ENCODE peak calls at places on chromosomes 4 and X, in ten cellular contexts. H is WTC11, B is HCT116, V is cardiac muscle cell, P is foreskin fibroblast, U is bronchial epithelial cell, M is mammary epithelial cell, X is right lobe of liver, K is uterus, Q is progenitor cell of endocrine pancreas. A is an unnamed sample.

GRCh38 chrX:115142057-115142456 is 47.2 kb upstream of the RBMXL3 start:
- DNase-seq in U (no peak), X (no peak), K (no peak), V (no peak), M (no peak), H (no peak), Q (no peak), B (no peak), P (no peak), A (no peak)

GRCh38 chr4:3812211-3812934 is 46.2 kb downstream of the ADRA2C start:
- DNase-seq in U (no peak), P (no peak), K (no peak), M (no peak), V (no peak), H (no peak), X (no peak), B (no peak), Q (no peak), A (no peak)

GRCh38 chr4:79201976-79202375 is 123.9 kb downstream of the NAA11 start:
- DNase-seq in H (no peak), X (no peak), M (no peak), Q (no peak), K (no peak), P (no peak), V (no peak), U (no peak), B (no peak), A (no peak)

GRCh38 chr4:98694076-98694475 is 35.7 kb upstream of the TSPAN5 start:
- DNase-seq in P (no peak), K (no peak), H (no peak), M (no peak), V (no peak), B (no peak), U (peak), X (no peak), Q (no peak), A (no peak)

GRCh38 chr4:69881173-69881773 is 21.3 kb upstream of the SULT1E1 start:
- DNase-seq in V (peak), U (peak), Q (no peak), K (no peak), H (peak), P (peak), M (peak), B (peak), X (peak), A (no peak)

GRCh38 chr4:185421366-185422124 is 4.2 kb downstream of the UFSP2 start:
- DNase-seq in K (no peak), H (no peak), U (no peak), B (no peak), X (no peak), Q (no peak), V (peak), P (peak), M (no peak), A (peak)

GRCh38 chrX:106897259-106897658 is 5.9 kb downstream of the RIPPLY1 start:
- DNase-seq in U (peak), B (no peak), H (no peak), Q (no peak), P (peak), X (no peak), V (peak), M (peak), K (no peak), A (no peak)

GRCh38 chr4:55435136-55435535 is 39.4 kb downstream of the TMEM165 start:
- DNase-seq in P (peak), B (no peak), V (peak), U (peak), K (no peak), H (no peak), Q (no peak), X (no peak), M (no peak), A (no peak)

GRCh38 chrX:30161043-30161442 is 54.3 kb upstream of the MAGEB2 start:
- DNase-seq in P (no peak), U (no peak), V (no peak), X (no peak), M (no peak), B (no peak), Q (no peak), H (no peak), K (no peak), A (no peak)

DNA sequence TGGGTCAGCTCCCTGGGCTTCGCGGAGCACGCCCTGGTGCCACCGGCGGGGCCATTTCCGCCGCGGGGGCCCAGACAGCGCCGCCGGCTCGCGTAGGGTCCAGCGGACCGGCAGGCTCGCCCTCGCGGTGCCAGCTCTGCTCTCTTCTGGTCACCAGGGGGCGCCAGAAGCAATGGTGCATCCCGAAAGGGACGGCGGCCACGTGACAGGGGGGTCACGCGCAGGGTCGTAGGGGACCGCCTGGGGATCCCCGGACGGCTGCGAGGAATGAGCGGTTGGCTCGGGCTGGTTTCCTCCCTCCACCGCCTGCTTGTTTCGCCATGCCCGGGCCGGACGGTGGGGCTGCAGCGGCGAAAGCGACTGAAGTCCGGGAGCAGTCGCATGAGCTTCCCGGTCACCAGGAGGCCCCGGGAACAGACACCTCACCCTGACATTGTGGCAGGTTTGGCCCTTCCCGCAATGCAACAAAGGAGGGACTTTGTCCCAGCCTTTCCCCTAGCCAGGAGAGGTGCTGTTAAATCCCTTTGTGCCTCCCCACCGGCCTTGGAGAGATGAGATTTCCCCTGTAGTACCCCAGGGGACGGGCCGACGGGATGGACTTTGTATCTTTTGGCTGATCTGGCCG is 15.8 kb downstream of the ZCCHC12 start:
- DNase-seq in B (peak), U (peak), P (peak), K (peak), X (peak), V (peak), Q (peak), M (peak), H (peak), A (no peak)
- TF ChIP-seq CTCF in B (peak), U (peak), P (peak), K (peak), X (peak), V (peak), Q (peak), M (peak), H (peak), A (peak)

GRCh38 chr4:121998024-121998423 is 46.2 kb upstream of the TRPC3 start:
- DNase-seq in B (no peak), X (no peak), H (peak), P (peak), V (no peak), K (no peak), Q (no peak), U (peak), M (no peak), A (no peak)
- TF ChIP-seq CTCF in B (peak), X (no peak), H (no peak), P (no peak), V (no peak), K (no peak), Q (no peak), U (peak), M (no peak), A (peak)

DNA sequence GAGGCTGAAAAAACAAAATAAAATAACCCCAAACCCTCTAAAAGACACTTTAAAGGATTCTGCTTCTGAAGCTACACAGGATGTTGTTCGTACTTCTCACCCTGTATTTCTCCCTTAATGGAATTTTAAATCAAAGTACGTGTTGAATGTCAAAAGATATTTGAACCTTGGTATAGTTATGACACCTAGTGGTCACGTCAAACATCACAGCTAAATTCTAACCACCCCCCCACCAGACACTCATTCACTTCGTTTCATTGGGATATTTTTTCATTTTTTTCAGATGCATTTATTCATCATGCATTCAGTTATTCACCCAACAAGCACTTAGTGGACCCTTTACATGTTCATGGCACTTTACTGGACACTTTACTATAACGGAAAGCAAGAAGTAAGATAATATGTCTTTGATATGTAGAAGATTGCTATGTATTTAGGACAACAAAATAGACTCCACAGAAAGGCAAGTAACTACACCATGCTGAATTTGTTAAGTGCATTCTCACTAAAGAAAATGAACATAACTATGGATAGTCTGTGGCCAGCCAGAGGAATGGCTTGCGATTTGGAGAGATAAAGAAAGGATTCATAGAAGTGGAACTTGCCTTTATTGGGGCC is 62.5 kb upstream of the GPR174 start:
- DNase-seq in P (peak), U (peak), K (no peak), M (peak), H (no peak), V (peak), X (no peak), Q (no peak), B (no peak), A (peak)
- TF ChIP-seq CTCF in P (peak), U (peak), K (peak), M (peak), H (no peak), V (peak), X (peak), Q (peak), B (no peak), A (peak)

DNA sequence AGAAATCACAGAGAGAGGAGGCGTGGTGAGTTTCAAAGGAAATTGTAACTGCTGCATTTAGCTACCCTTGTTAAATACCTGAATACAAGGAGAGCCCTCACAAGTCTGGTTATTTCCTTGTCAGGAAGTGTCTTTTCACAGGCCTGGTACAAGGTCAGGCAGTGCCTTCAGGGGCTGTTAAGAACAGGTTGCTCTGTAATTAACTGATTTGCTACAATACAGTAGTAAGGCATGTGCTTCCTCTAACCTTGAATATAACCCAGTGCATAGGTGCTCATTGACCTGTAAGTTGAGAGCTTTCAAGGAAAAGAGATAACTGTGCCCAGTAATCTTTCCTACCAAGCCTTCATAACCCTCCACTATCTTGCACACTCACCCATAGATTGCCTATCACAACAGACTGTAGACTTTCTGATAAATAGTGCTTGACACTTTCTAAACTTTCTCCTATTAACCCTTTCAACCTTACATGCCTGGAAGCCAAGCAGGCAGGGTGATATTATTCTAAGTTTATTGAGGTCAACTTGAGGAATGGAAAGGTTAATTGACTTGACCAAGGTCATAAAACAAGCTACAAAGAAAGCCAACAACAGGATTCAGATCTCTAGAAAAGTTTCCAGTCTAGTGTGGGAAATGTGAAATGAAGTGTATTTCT is 148.1 kb downstream of the PPARGC1A start:
- DNase-seq in P (no peak), M (no peak), U (no peak), K (no peak), B (no peak), X (no peak), H (no peak), Q (no peak), V (no peak), A (no peak)
- TF ChIP-seq CTCF in P (no peak), M (no peak), U (no peak), K (no peak), B (no peak), X (no peak), H (no peak), Q (no peak), V (no peak), A (no peak)

A was measured in AG09309.